ENCODE peak calls at places on chromosome 21, in five cellular contexts. One of them, this sample, is unnamed.

GRCh38 chr21:34336245-34336644 is 27.6 kb upstream of the KCNE2 start:
- DNase-seq in progenitor cell of endocrine pancreas: no peak
- DNase-seq in lower lobe of right lung: no peak
- DNase-seq in ascending aorta: no peak
- DNase-seq in IMR-90: no peak
- DNase-seq in this sample: no peak

GRCh38 chr21:29762570-29763082 is 177.2 kb downstream of the GRIK1 start:
- DNase-seq in progenitor cell of endocrine pancreas: no peak
- DNase-seq in lower lobe of right lung: no peak
- DNase-seq in ascending aorta: no peak
- DNase-seq in IMR-90: no peak
- DNase-seq in this sample: no peak

GRCh38 chr21:35905973-35906357 is 154.4 kb downstream of the SETD4 start:
- DNase-seq in progenitor cell of endocrine pancreas: no peak
- DNase-seq in lower lobe of right lung: no peak
- DNase-seq in ascending aorta: no peak
- DNase-seq in IMR-90: no peak
- DNase-seq in this sample: no peak

GRCh38 chr21:45726438-45726837 is 82.9 kb downstream of the PCBP3 start:
- DNase-seq in progenitor cell of endocrine pancreas: no peak
- DNase-seq in lower lobe of right lung: no peak
- DNase-seq in ascending aorta: no peak
- DNase-seq in IMR-90: no peak
- DNase-seq in this sample: no peak

GRCh38 chr21:33101300-33102005 is 31.5 kb downstream of the OLIG1 start:
- DNase-seq in progenitor cell of endocrine pancreas: no peak
- DNase-seq in lower lobe of right lung: no peak
- DNase-seq in ascending aorta: no peak
- DNase-seq in IMR-90: no peak
- DNase-seq in this sample: no peak

GRCh38 chr21:7951854-7952519 is 2569.4 kb upstream of the TPTE start:
- DNase-seq in progenitor cell of endocrine pancreas: no peak
- DNase-seq in lower lobe of right lung: no peak
- DNase-seq in ascending aorta: no peak
- DNase-seq in IMR-90: no peak
- DNase-seq in this sample: no peak

GRCh38 chr21:29819675-29820337 is 120.0 kb downstream of the GRIK1 start:
- DNase-seq in progenitor cell of endocrine pancreas: no peak
- DNase-seq in lower lobe of right lung: no peak
- DNase-seq in ascending aorta: no peak
- DNase-seq in IMR-90: no peak
- DNase-seq in this sample: no peak

GRCh38 chr21:36075171-36075570 is 5.3 kb downstream of the CBR1 start:
- DNase-seq in progenitor cell of endocrine pancreas: no peak
- DNase-seq in lower lobe of right lung: no peak
- DNase-seq in ascending aorta: no peak
- DNase-seq in IMR-90: no peak
- DNase-seq in this sample: no peak

GRCh38 chr21:46194374-46195334 is 10.4 kb upstream of the SPATC1L start:
- DNase-seq in progenitor cell of endocrine pancreas: no peak
- DNase-seq in lower lobe of right lung: peak; percentile 41
- DNase-seq in ascending aorta: no peak
- DNase-seq in IMR-90: no peak
- DNase-seq in this sample: peak; percentile 8

GRCh38 chr21:45918835-45919467 is 62.6 kb upstream of the COL6A1 start:
- DNase-seq in progenitor cell of endocrine pancreas: no peak
- DNase-seq in lower lobe of right lung: no peak
- DNase-seq in ascending aorta: no peak
- DNase-seq in IMR-90: no peak
- DNase-seq in this sample: no peak

GRCh38 chr21:45427331-45428271 is 22.6 kb downstream of the COL18A1 start:
- DNase-seq in progenitor cell of endocrine pancreas: no peak
- DNase-seq in lower lobe of right lung: no peak
- DNase-seq in ascending aorta: peak; percentile 94
- DNase-seq in IMR-90: peak; percentile 98
- DNase-seq in this sample: peak; percentile 81

GRCh38 chr21:16587671-16588379 is 858.0 kb downstream of the USP25 start:
- DNase-seq in progenitor cell of endocrine pancreas: no peak
- DNase-seq in lower lobe of right lung: no peak
- DNase-seq in ascending aorta: no peak
- DNase-seq in IMR-90: peak; percentile 77
- DNase-seq in this sample: no peak

GRCh38 chr21:33355996-33356395 is 31.2 kb downstream of the IFNAR1 start:
- DNase-seq in progenitor cell of endocrine pancreas: no peak
- DNase-seq in lower lobe of right lung: no peak
- DNase-seq in ascending aorta: no peak
- DNase-seq in IMR-90: no peak
- DNase-seq in this sample: no peak

GRCh38 chr21:34133802-34134201 is 60.4 kb downstream of the MRPS6 start:
- DNase-seq in progenitor cell of endocrine pancreas: no peak
- DNase-seq in lower lobe of right lung: no peak
- DNase-seq in ascending aorta: no peak
- DNase-seq in IMR-90: no peak
- DNase-seq in this sample: no peak

GRCh38 chr21:33198346-33199135 is 31.2 kb upstream of the IFNAR2 start:
- DNase-seq in progenitor cell of endocrine pancreas: no peak
- DNase-seq in lower lobe of right lung: peak; percentile 76
- DNase-seq in ascending aorta: peak; percentile 73
- DNase-seq in IMR-90: peak; percentile 63
- DNase-seq in this sample: no peak

GRCh38 chr21:29645666-29646553 is 293.9 kb downstream of the GRIK1 start:
- DNase-seq in progenitor cell of endocrine pancreas: no peak
- DNase-seq in lower lobe of right lung: no peak
- DNase-seq in ascending aorta: no peak
- DNase-seq in IMR-90: no peak
- DNase-seq in this sample: no peak

GRCh38 chr21:16241021-16241420 is 511.2 kb downstream of the USP25 start:
- DNase-seq in progenitor cell of endocrine pancreas: no peak
- DNase-seq in lower lobe of right lung: no peak
- DNase-seq in ascending aorta: no peak
- DNase-seq in IMR-90: no peak
- DNase-seq in this sample: no peak

GRCh38 chr21:36155603-36156338 is 853 bp upstream of the DOP1B start:
- DNase-seq in progenitor cell of endocrine pancreas: peak; percentile 23
- DNase-seq in lower lobe of right lung: peak; percentile 86
- DNase-seq in ascending aorta: no peak
- DNase-seq in IMR-90: no peak
- DNase-seq in this sample: no peak

GRCh38 chr21:33657124-33657842 is 15.0 kb downstream of the ITSN1 start:
- DNase-seq in progenitor cell of endocrine pancreas: no peak
- DNase-seq in lower lobe of right lung: no peak
- DNase-seq in ascending aorta: no peak
- DNase-seq in IMR-90: peak; percentile 34
- DNase-seq in this sample: no peak

GRCh38 chr21:34939673-34940321 is 109.3 kb downstream of the RUNX1 start:
- DNase-seq in progenitor cell of endocrine pancreas: no peak
- DNase-seq in lower lobe of right lung: no peak
- DNase-seq in ascending aorta: no peak
- DNase-seq in IMR-90: no peak
- DNase-seq in this sample: no peak

GRCh38 chr21:34801519-34802132 is 132.8 kb downstream of the CLIC6 start:
- DNase-seq in progenitor cell of endocrine pancreas: no peak
- DNase-seq in lower lobe of right lung: no peak
- DNase-seq in ascending aorta: peak; percentile 9
- DNase-seq in IMR-90: no peak
- DNase-seq in this sample: no peak

GRCh38 chr21:28992526-28993292 is at the start of gene LTN1:
- DNase-seq in progenitor cell of endocrine pancreas: peak; percentile 94
- DNase-seq in lower lobe of right lung: peak; percentile 98
- DNase-seq in ascending aorta: peak; percentile 99
- DNase-seq in IMR-90: peak; percentile 100
- DNase-seq in this sample: peak; percentile 96

GRCh38 chr21:45309541-45310381 is 22.1 kb upstream of the POFUT2 start:
- DNase-seq in progenitor cell of endocrine pancreas: no peak
- DNase-seq in lower lobe of right lung: peak; percentile 51
- DNase-seq in ascending aorta: no peak
- DNase-seq in IMR-90: no peak
- DNase-seq in this sample: no peak

GRCh38 chr21:45386728-45387371 is 18.1 kb upstream of the COL18A1 start:
- DNase-seq in progenitor cell of endocrine pancreas: no peak
- DNase-seq in lower lobe of right lung: peak; percentile 44
- DNase-seq in ascending aorta: peak; percentile 81
- DNase-seq in IMR-90: peak; percentile 97
- DNase-seq in this sample: no peak

GRCh38 chr21:17352937-17353655 is 159.7 kb upstream of the CXADR start:
- DNase-seq in progenitor cell of endocrine pancreas: no peak
- DNase-seq in lower lobe of right lung: no peak
- DNase-seq in ascending aorta: no peak
- DNase-seq in IMR-90: no peak
- DNase-seq in this sample: no peak

GRCh38 chr21:33850401-33850800 is 65.2 kb downstream of the ATP5PO start:
- DNase-seq in progenitor cell of endocrine pancreas: no peak
- DNase-seq in lower lobe of right lung: no peak
- DNase-seq in ascending aorta: no peak
- DNase-seq in IMR-90: no peak
- DNase-seq in this sample: no peak

GRCh38 chr21:25639922-25640670 is 1.0 kb downstream of the JAM2 start:
- DNase-seq in progenitor cell of endocrine pancreas: peak; percentile 17
- DNase-seq in lower lobe of right lung: no peak
- DNase-seq in ascending aorta: peak; percentile 64
- DNase-seq in IMR-90: no peak
- DNase-seq in this sample: peak; percentile 29

GRCh38 chr21:42043961-42044360 is 27.2 kb upstream of the UMODL1 start:
- DNase-seq in progenitor cell of endocrine pancreas: no peak
- DNase-seq in lower lobe of right lung: peak; percentile 30
- DNase-seq in ascending aorta: no peak
- DNase-seq in IMR-90: no peak
- DNase-seq in this sample: no peak
- TF ChIP-seq CTCF in progenitor cell of endocrine pancreas: no peak
- TF ChIP-seq CTCF in lower lobe of right lung: no peak
- TF ChIP-seq CTCF in ascending aorta: no peak
- TF ChIP-seq CTCF in IMR-90: no peak
- TF ChIP-seq CTCF in this sample: no peak

GRCh38 chr21:26837539-26837938 is 7.7 kb downstream of the ADAMTS1 start:
- DNase-seq in progenitor cell of endocrine pancreas: no peak
- DNase-seq in lower lobe of right lung: no peak
- DNase-seq in ascending aorta: no peak
- DNase-seq in IMR-90: no peak
- DNase-seq in this sample: no peak
- TF ChIP-seq CTCF in progenitor cell of endocrine pancreas: no peak
- TF ChIP-seq CTCF in lower lobe of right lung: no peak
- TF ChIP-seq CTCF in ascending aorta: no peak
- TF ChIP-seq CTCF in IMR-90: no peak
- TF ChIP-seq CTCF in this sample: no peak

GRCh38 chr21:31498985-31499384 is 154.9 kb upstream of the TIAM1 start:
- DNase-seq in progenitor cell of endocrine pancreas: no peak
- DNase-seq in lower lobe of right lung: no peak
- DNase-seq in ascending aorta: no peak
- DNase-seq in IMR-90: no peak
- DNase-seq in this sample: no peak
- TF ChIP-seq CTCF in progenitor cell of endocrine pancreas: no peak
- TF ChIP-seq CTCF in lower lobe of right lung: no peak
- TF ChIP-seq CTCF in ascending aorta: no peak
- TF ChIP-seq CTCF in IMR-90: no peak
- TF ChIP-seq CTCF in this sample: no peak

DNA sequence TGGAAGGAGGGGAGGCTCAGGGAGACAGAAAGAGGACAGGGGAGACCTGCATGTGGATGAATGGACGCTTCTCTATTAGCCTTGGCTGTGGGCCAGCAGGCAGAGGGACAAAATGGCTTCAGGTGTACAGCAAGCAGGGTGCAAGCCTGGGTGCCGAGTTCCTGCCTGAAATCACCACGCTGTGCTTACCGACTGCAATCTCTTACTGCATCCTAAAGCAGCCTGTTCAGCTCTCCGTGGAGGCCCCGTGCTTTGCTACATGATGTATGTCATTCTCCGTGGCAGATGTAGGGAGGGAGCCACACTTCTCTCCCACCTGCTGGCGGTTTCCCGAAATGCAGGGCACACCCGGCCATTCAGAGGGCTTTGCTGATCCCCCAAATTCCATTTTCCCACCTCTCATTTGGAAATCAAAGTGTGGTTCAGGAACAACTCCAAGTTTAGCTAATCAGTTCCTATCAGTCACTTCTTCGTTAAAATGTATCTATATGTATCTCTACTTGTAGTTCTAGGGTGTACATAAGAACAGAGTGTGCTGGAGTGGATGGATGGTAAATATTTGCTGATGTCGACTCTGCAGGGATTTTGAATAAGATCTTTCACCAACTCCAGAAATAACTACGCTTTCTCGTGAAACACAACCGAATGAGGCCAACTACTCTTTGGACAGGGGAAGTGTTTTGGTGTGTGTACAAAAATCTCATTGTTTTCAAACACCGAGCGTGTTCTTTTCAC is 122.3 kb upstream of the BACE2 start:
- DNase-seq in progenitor cell of endocrine pancreas: peak; percentile 45
- DNase-seq in lower lobe of right lung: peak; percentile 50
- DNase-seq in ascending aorta: no peak
- DNase-seq in IMR-90: no peak
- DNase-seq in this sample: no peak
- TF ChIP-seq CTCF in progenitor cell of endocrine pancreas: peak; percentile 69
- TF ChIP-seq CTCF in lower lobe of right lung: peak; percentile 45
- TF ChIP-seq CTCF in ascending aorta: no peak
- TF ChIP-seq CTCF in IMR-90: no peak
- TF ChIP-seq CTCF in this sample: no peak

DNA sequence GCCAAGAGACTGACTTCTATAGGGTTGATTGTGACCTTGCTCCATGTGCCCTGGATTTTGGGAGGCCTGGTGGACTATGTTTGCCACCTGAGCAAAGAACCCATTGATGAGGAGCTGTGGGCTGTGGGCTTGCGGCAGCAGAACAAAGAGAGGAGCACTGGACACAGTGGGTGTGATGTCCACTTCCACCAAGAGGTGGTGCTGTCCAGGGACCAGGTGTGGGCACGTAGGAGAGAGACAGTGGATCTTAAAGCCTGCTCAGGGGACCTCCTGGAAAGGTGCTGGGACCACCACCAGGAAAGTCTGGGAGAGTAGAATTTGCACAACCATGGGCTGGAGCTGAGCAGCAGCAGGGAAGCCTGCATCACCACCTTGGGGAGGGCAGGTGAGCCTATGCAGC is 106.7 kb upstream of the ETS2 start:
- DNase-seq in progenitor cell of endocrine pancreas: no peak
- DNase-seq in lower lobe of right lung: no peak
- DNase-seq in ascending aorta: no peak
- DNase-seq in IMR-90: no peak
- DNase-seq in this sample: no peak
- TF ChIP-seq CTCF in progenitor cell of endocrine pancreas: peak; percentile 33
- TF ChIP-seq CTCF in lower lobe of right lung: no peak
- TF ChIP-seq CTCF in ascending aorta: no peak
- TF ChIP-seq CTCF in IMR-90: no peak
- TF ChIP-seq CTCF in this sample: no peak

GRCh38 chr21:38821248-38821647 is 15.5 kb downstream of the ETS2 start:
- DNase-seq in progenitor cell of endocrine pancreas: no peak
- DNase-seq in lower lobe of right lung: no peak
- DNase-seq in ascending aorta: no peak
- DNase-seq in IMR-90: no peak
- DNase-seq in this sample: no peak

GRCh38 chr21:38820471-38821239 is 14.9 kb downstream of the ETS2 start:
- DNase-seq in progenitor cell of endocrine pancreas: no peak
- DNase-seq in lower lobe of right lung: peak; percentile 82
- DNase-seq in ascending aorta: peak; percentile 82
- DNase-seq in IMR-90: no peak
- DNase-seq in this sample: no peak

GRCh38 chr21:38818336-38818723 is 12.6 kb downstream of the ETS2 start:
- DNase-seq in progenitor cell of endocrine pancreas: no peak
- DNase-seq in lower lobe of right lung: no peak
- DNase-seq in ascending aorta: no peak
- DNase-seq in IMR-90: no peak
- DNase-seq in this sample: no peak

GRCh38 chr21:38819051-38819718 is 13.5 kb downstream of the ETS2 start:
- DNase-seq in progenitor cell of endocrine pancreas: no peak
- DNase-seq in lower lobe of right lung: no peak
- DNase-seq in ascending aorta: no peak
- DNase-seq in IMR-90: no peak
- DNase-seq in this sample: no peak

GRCh38 chr21:38819719-38820147 is 14.0 kb downstream of the ETS2 start:
- DNase-seq in progenitor cell of endocrine pancreas: no peak
- DNase-seq in lower lobe of right lung: peak; percentile 75
- DNase-seq in ascending aorta: peak; percentile 63
- DNase-seq in IMR-90: peak; percentile 77
- DNase-seq in this sample: no peak
- TF ChIP-seq CTCF in progenitor cell of endocrine pancreas: no peak
- TF ChIP-seq CTCF in lower lobe of right lung: no peak
- TF ChIP-seq CTCF in ascending aorta: no peak
- TF ChIP-seq CTCF in IMR-90: no peak
- TF ChIP-seq CTCF in this sample: no peak

This sample was measured in omental fat pad.